ENCODE peak calls at places on chromosomes 7 and 10, in nine cellular contexts. L is heart right ventricle; O is CD8-positive, alpha-beta T cell; D is small intestine; U is A673; H is body of pancreas; Z is right cardiac atrium; B is IMR-90; M is kidney. I is an unnamed sample. For H3K4me1, the result is how much of the 10 kb centered on the place peaks cover.

GRCh38 chr7:93877742-93878141 is 12.8 kb downstream of the TFPI2 start:
- DNase-seq in L (no peak), O (no peak), D (no peak), U (no peak), H (no peak), Z (no peak), B (no peak), M (no peak), I (no peak)

GRCh38 chr10:93199221-93199681 is 125.6 kb downstream of the CYP26A1 start:
- DNase-seq in L (peak), O (no peak), D (peak), U (peak), H (peak), Z (peak), B (peak), M (peak), I (peak)

GRCh38 chr7:17681965-17682364 is 258.3 kb downstream of the SNX13 start:
- DNase-seq in L (no peak), O (no peak), D (no peak), U (no peak), H (no peak), Z (no peak), B (no peak), M (no peak), I (no peak)

GRCh38 chr7:47335557-47336177 is 246.2 kb downstream of the TNS3 start:
- DNase-seq in L (no peak), O (no peak), D (no peak), U (no peak), H (peak), Z (no peak), B (no peak), M (no peak), I (no peak)

GRCh38 chr10:51876528-51876927 is 177.1 kb upstream of the CSTF2T start:
- DNase-seq in L (no peak), O (no peak), D (no peak), U (no peak), H (no peak), Z (peak), B (no peak), M (no peak), I (no peak)

GRCh38 chr7:34059551-34059840 is 154.2 kb downstream of the BMPER start:
- DNase-seq in L (no peak), O (no peak), D (no peak), U (peak), H (no peak), Z (no peak), B (no peak), M (no peak), I (no peak)

GRCh38 chr7:18019562-18019961 is 8.1 kb downstream of the PRPS1L1 start:
- DNase-seq in L (no peak), O (no peak), D (peak), U (peak), H (no peak), Z (no peak), B (peak), M (no peak), I (no peak)

GRCh38 chr10:25047088-25047487 is 30.7 kb downstream of the THNSL1 start:
- DNase-seq in L (no peak), O (no peak), D (no peak), U (no peak), H (no peak), Z (no peak), B (no peak), M (no peak), I (no peak)

GRCh38 chr7:92584953-92585352 is 5.2 kb downstream of the FAM133B start:
- DNase-seq in L (no peak), O (no peak), D (no peak), U (peak), H (no peak), Z (no peak), B (no peak), M (no peak), I (no peak)

GRCh38 chr10:47040041-47040491 is 128.8 kb downstream of the PTPN20 start:
- DNase-seq in L (no peak), O (no peak), D (no peak), U (no peak), H (peak), Z (no peak), B (no peak), M (no peak), I (no peak)

GRCh38 chr7:47812460-47813136 is 135.7 kb downstream of the PKD1L1 start:
- DNase-seq in L (no peak), O (no peak), D (no peak), U (no peak), H (no peak), Z (no peak), B (no peak), M (no peak), I (no peak)

GRCh38 chr10:18658301-18658991 is 785 bp upstream of the ARL5B start:
- DNase-seq in L (peak), O (no peak), D (peak), U (no peak), H (peak), Z (peak), B (peak), M (no peak), I (no peak)

GRCh38 chr7:101066141-101066857 is 19.0 kb upstream of the TRIM56 start:
- DNase-seq in L (peak), O (no peak), D (no peak), U (peak), H (no peak), Z (no peak), B (no peak), M (peak), I (no peak)

GRCh38 chr7:15916666-15917388 is 230.3 kb upstream of the MEOX2 start:
- DNase-seq in L (no peak), O (no peak), D (no peak), U (no peak), H (no peak), Z (no peak), B (peak), M (no peak), I (no peak)

GRCh38 chr10:77774940-77775391 is 137.4 kb upstream of the KCNMA1 start:
- DNase-seq in L (no peak), O (no peak), D (no peak), U (no peak), H (no peak), Z (no peak), B (peak), M (no peak), I (peak)

GRCh38 chr7:85186083-85186520 is 754 bp downstream of the SEMA3D start:
- DNase-seq in L (peak), O (no peak), D (peak), U (peak), H (no peak), Z (peak), B (peak), M (peak), I (no peak)

GRCh38 chr7:131425992-131426391 is 98.3 kb downstream of the MKLN1 start:
- DNase-seq in L (no peak), O (no peak), D (no peak), U (no peak), H (no peak), Z (no peak), B (no peak), M (no peak), I (no peak)

GRCh38 chr7:48786951-48787350 is 137.4 kb upstream of the CDC14C start:
- DNase-seq in L (no peak), O (no peak), D (no peak), U (no peak), H (no peak), Z (no peak), B (no peak), M (no peak), I (no peak)

GRCh38 chr7:151923097-151923876 is 33.0 kb upstream of the GALNTL5 start:
- DNase-seq in L (peak), O (no peak), D (no peak), U (no peak), H (peak), Z (no peak), B (no peak), M (peak), I (no peak)

GRCh38 chr10:17290226-17290625 is 62.2 kb downstream of the VIM start:
- DNase-seq in L (no peak), O (no peak), D (peak), U (peak), H (peak), Z (no peak), B (peak), M (no peak), I (no peak)

GRCh38 chr7:135160098-135160857 is 10.2 kb downstream of the CYREN start:
- DNase-seq in L (peak), O (no peak), D (peak), U (no peak), H (no peak), Z (no peak), B (peak), M (no peak), I (no peak)

GRCh38 chr10:93288679-93289634 is 193.2 kb downstream of the MYOF start:
- DNase-seq in L (peak), O (peak), D (peak), U (peak), H (peak), Z (peak), B (peak), M (no peak), I (no peak)

GRCh38 chr7:1503390-1503789 is 799 bp downstream of the INTS1 start:
- DNase-seq in L (no peak), O (no peak), D (no peak), U (no peak), H (no peak), Z (peak), B (no peak), M (no peak), I (no peak)

GRCh38 chr7:140059288-140060242 is 3.2 kb downstream of the PARP12 start:
- DNase-seq in L (peak), O (peak), D (peak), U (peak), H (peak), Z (peak), B (peak), M (no peak), I (no peak)

GRCh38 chr7:73715648-73716317 is 3.7 kb downstream of the STX1A start:
- DNase-seq in L (no peak), O (no peak), D (no peak), U (peak), H (no peak), Z (peak), B (peak), M (no peak), I (no peak)

GRCh38 chr10:128994598-128995143 is 472.4 kb upstream of the MGMT start:
- DNase-seq in L (no peak), O (no peak), D (no peak), U (no peak), H (no peak), Z (no peak), B (no peak), M (no peak), I (no peak)

GRCh38 chr7:155813125-155813524 is 862 bp upstream of the SHH start:
- DNase-seq in L (no peak), O (no peak), D (no peak), U (no peak), H (no peak), Z (peak), B (no peak), M (peak), I (no peak)

GRCh38 chr7:28155019-28155660 is 25.5 kb downstream of the JAZF1 start:
- DNase-seq in L (no peak), O (no peak), D (no peak), U (no peak), H (no peak), Z (no peak), B (no peak), M (no peak), I (no peak)
- H3K4me1 ChIP-seq in L (under half), O (under half), D (under half), U (under half), H (under half), Z (under half), B (under half), M (under half), I (under half)

DNA sequence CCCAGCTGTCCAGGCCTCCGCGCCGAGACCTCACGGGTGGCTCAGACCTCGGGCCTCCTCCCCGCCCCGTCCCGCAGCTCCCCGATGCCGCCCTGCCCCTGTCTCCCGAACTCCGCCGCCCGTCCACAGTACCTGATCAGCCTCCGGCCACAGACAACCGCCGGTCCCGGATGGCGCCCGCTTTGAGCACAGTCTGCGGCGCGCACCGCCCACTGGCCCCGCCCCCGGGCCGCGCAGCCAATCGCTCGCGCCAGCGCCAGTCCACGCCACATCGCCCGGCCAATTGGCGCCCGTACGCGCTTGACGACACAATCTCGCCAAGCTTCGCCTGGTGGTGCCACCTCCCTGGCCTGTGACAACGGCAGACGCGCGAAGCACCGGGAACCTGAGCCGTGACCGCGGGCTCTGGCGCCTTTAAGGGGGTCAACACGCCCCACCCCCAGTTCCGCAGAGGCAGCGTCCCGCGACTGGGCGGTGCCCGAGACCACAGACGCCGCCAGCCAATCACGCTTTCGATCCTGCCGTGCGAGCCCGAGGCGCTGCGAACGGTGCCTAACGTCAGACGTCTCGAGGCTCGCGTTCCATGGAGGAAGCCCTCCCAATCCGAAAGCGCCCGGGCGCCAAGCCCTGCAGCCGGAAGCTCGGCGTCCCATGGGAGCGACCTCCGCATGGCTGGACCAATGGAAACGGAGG is at the start of gene IDI1:
- DNase-seq in L (peak), O (peak), D (peak), U (peak), H (peak), Z (peak), B (peak), M (peak), I (peak)
- H3K4me1 ChIP-seq in L (under half), O (half or more), D (under half), U (under half), H (half or more), Z (under half), B (under half), M (under half), I (under half)

DNA sequence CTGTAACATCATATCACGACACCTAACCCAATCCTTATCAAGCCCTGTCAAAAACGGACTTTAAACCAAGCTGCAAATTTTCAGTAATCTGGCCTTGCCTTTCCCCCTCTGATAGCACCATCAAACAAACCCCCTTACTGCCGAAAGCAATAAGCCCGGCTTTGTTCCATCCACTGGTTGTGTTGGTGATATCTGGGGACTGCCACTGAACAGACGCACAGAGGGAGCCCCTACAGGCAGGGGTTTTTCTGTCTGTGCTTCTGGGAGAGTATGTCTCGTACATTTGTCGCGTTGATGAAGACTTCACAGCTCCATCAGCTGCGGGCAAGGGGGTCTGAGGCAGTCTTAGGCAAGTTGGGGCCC is 550 bp upstream of the PLAU start:
- DNase-seq in L (no peak), O (no peak), D (peak), U (peak), H (no peak), Z (no peak), B (peak), M (no peak), I (no peak)
- H3K4me1 ChIP-seq in L (under half), O (under half), D (under half), U (under half), H (under half), Z (under half), B (under half), M (under half), I (half or more)

GRCh38 chr10:49310460-49310859 is 11.5 kb downstream of the C10orf71 start:
- DNase-seq in L (no peak), O (no peak), D (no peak), U (no peak), H (no peak), Z (no peak), B (no peak), M (no peak), I (no peak)
- H3K4me1 ChIP-seq in L (under half), O (under half), D (under half), U (under half), H (under half), Z (under half), B (under half), M (under half), I (under half)